ENCODE peak calls at places on chromosomes 4 and X, in five cellular contexts. X is NCI-H1436; D is activated CD8-positive, alpha-beta memory T cell treated with anti-CD3 and anti-CD28 coated beads, Interleukin-2, amount 50 U/mL, for 4 hours; Z is activated naive CD4-positive, alpha-beta T cell; L is GM04504. G is an unnamed sample.

GRCh38 chr4:181685911-181686310 is 557.3 kb upstream of the TENM3 start:
- DNase-seq in X (no peak), D (no peak), Z (no peak), L (peak; percentile 64), G (no peak)

GRCh38 chr4:141599853-141600252 is 36.5 kb upstream of the IL15 start:
- DNase-seq in X (no peak), D (no peak), Z (no peak), L (no peak), G (no peak)

GRCh38 chrX:72201836-72202536 is 20.4 kb downstream of the PIN4 start:
- DNase-seq in X (no peak), D (no peak), Z (no peak), L (peak; percentile 28), G (no peak)

GRCh38 chr4:168076989-168077725 is 15.2 kb upstream of the ANXA10 start:
- DNase-seq in X (peak; percentile 56), D (peak; percentile 19), Z (no peak), L (peak; percentile 14), G (peak; percentile 1)

GRCh38 chr4:163415668-163416067 is 57.9 kb downstream of the TKTL2 start:
- DNase-seq in X (no peak), D (no peak), Z (no peak), L (no peak), G (no peak)

GRCh38 chr4:153937289-153937688 is 148.4 kb upstream of the SFRP2 start:
- DNase-seq in X (no peak), D (no peak), Z (no peak), L (no peak), G (no peak)

GRCh38 chr4:15914291-15914690 is 24.2 kb downstream of the FGFBP1 start:
- DNase-seq in X (no peak), D (no peak), Z (no peak), L (peak; percentile 17), G (no peak)

GRCh38 chr4:143358923-143359694 is 22.4 kb downstream of the GAB1 start:
- DNase-seq in X (no peak), D (no peak), Z (no peak), L (peak; percentile 17), G (no peak)

G was measured in T-helper 9 cell.